ENCODE peak calls at places on chromosomes 3 and 15, in six cellular contexts. G is tibial nerve, U is thyroid gland, O is A549, P is stomach, Q is ovary. X is an unnamed sample.

GRCh38 chr15:36136054-36136453 is 443.4 kb upstream of the CDIN1 start:
- DNase-seq in O (no peak), Q (no peak), U (no peak), P (no peak), G (no peak), X (no peak)

GRCh38 chr3:193938613-193939012 is 197.3 kb upstream of the HES1 start:
- DNase-seq in G (no peak), P (peak; percentile 37), U (no peak), Q (no peak), O (no peak), X (no peak)

GRCh38 chr15:79560384-79560783 is 128.2 kb downstream of the MINAR1 start:
- DNase-seq in G (no peak), P (no peak), U (no peak), Q (no peak), O (no peak), X (no peak)

GRCh38 chr15:66846811-66847210 is 144.8 kb downstream of the SMAD6 start:
- DNase-seq in Q (no peak), O (no peak), P (no peak), G (no peak), U (no peak), X (no peak)

GRCh38 chr15:29925227-29926082 is 103.2 kb upstream of the TJP1 start:
- DNase-seq in G (no peak), O (peak; percentile 92), Q (peak; percentile 46), U (peak; percentile 37), P (peak; percentile 38), X (no peak)

GRCh38 chr3:13161771-13162535 is 88.7 kb upstream of the IQSEC1 start:
- DNase-seq in U (no peak), O (no peak), Q (no peak), P (no peak), G (no peak), X (no peak)

GRCh38 chr15:29938701-29939340 is 116.6 kb upstream of the TJP1 start:
- DNase-seq in O (no peak), U (no peak), P (no peak), Q (no peak), G (no peak), X (no peak)

GRCh38 chr15:57866149-57866736 is 159.7 kb downstream of the POLR2M start:
- DNase-seq in G (no peak), O (peak; percentile 58), P (peak; percentile 78), U (peak; percentile 63), Q (peak; percentile 28), X (peak; percentile 50)

GRCh38 chr15:63347074-63347859 is 34.4 kb downstream of the CA12 start:
- DNase-seq in Q (no peak), U (no peak), P (no peak), O (no peak), G (no peak), X (no peak)

GRCh38 chr3:72461787-72462186 is 386.5 kb downstream of the SHQ1 start:
- DNase-seq in P (no peak), G (peak; percentile 33), U (no peak), O (no peak), Q (no peak), X (no peak)

GRCh38 chr3:141302364-141303141 is 65.8 kb upstream of the ZBTB38 start:
- DNase-seq in P (no peak), O (peak; percentile 66), U (no peak), Q (peak; percentile 39), G (no peak), X (no peak)

GRCh38 chr3:151003024-151003771 is 30.7 kb upstream of the CLRN1 start:
- DNase-seq in Q (no peak), P (no peak), G (no peak), U (no peak), O (no peak), X (peak; percentile 66)

GRCh38 chr3:57029924-57030323 is 30.5 kb upstream of the SPATA12 start:
- DNase-seq in G (no peak), Q (no peak), U (peak; percentile 92), P (no peak), O (no peak), X (no peak)

GRCh38 chr15:80485370-80486164 is 81.4 kb downstream of the ARNT2 start:
- DNase-seq in Q (no peak), G (no peak), P (no peak), O (no peak), U (no peak), X (no peak)

GRCh38 chr15:29822685-29823459 is 604 bp upstream of the TJP1 start:
- DNase-seq in U (peak; percentile 69), O (peak; percentile 87), G (peak; percentile 35), Q (no peak), P (peak; percentile 72), X (peak; percentile 93)

GRCh38 chr3:11541321-11542303 is 102.1 kb downstream of the VGLL4 start:
- DNase-seq in P (no peak), O (no peak), Q (no peak), G (peak; percentile 6), U (no peak), X (no peak)

GRCh38 chr3:11592460-11593298 is 51.0 kb downstream of the VGLL4 start:
- DNase-seq in U (no peak), Q (peak; percentile 25), O (no peak), G (no peak), P (no peak), X (no peak)

GRCh38 chr3:111548060-111548459 is 6.1 kb downstream of the CD96 start:
- DNase-seq in P (no peak), G (no peak), Q (no peak), O (no peak), U (no peak), X (no peak)

GRCh38 chr3:101216710-101217457 is 103.5 kb downstream of the IMPG2 start:
- DNase-seq in U (peak; percentile 66), O (no peak), Q (no peak), P (no peak), G (peak; percentile 29), X (no peak)

GRCh38 chr3:100260081-100260684 is 609 bp upstream of the TBC1D23 start:
- DNase-seq in O (no peak), G (no peak), P (no peak), Q (peak; percentile 64), U (peak; percentile 44), X (no peak)

GRCh38 chr3:67689806-67690205 is 35.4 kb upstream of the SUCLG2 start:
- DNase-seq in P (no peak), Q (no peak), U (no peak), G (no peak), O (no peak), X (no peak)

GRCh38 chr15:101244039-101244781 is 7.6 kb downstream of the CHSY1 start:
- DNase-seq in O (no peak), U (no peak), G (no peak), Q (peak; percentile 11), P (no peak), X (no peak)

GRCh38 chr15:37059051-37059450 is 41.3 kb downstream of the MEIS2 start:
- DNase-seq in O (no peak), G (no peak), Q (no peak), P (no peak), U (no peak), X (no peak)

GRCh38 chr3:16151109-16151508 is 23.4 kb upstream of the GALNT15 start:
- DNase-seq in G (peak; percentile 76), P (no peak), U (peak; percentile 41), O (peak; percentile 19), Q (peak; percentile 49), X (peak; percentile 93)

GRCh38 chr3:118151164-118151563 is 883.5 kb downstream of the IGSF11 start:
- DNase-seq in O (no peak), U (no peak), Q (no peak), P (no peak), G (no peak), X (no peak)

GRCh38 chr3:135965129-135965505 is 411 bp upstream of the PPP2R3A start:
- DNase-seq in O (no peak), P (no peak), Q (no peak), G (no peak), U (no peak), X (no peak)
- H3K4me3 ChIP-seq in O (peak overlapping the region; percentile 90), P (peak overlapping the region; percentile 67), Q (peak overlapping the region; percentile 82), G (peak overlapping the region; percentile 61), U (peak overlapping the region; percentile 11), X (peak overlapping the region; percentile 75)

GRCh38 chr3:113211370-113212154 is at the start of gene BOC:
- DNase-seq in P (no peak), G (no peak), U (peak; percentile 57), O (peak; percentile 43), Q (peak; percentile 70), X (peak; percentile 92)
- TF ChIP-seq POLR2A in P (no peak), G (peak; percentile 42), U (peak; percentile 28), O (no peak), Q (peak; percentile 36), X (no peak)

GRCh38 chr3:115099115-115099884 is 47.8 kb downstream of the ZBTB20 start:
- DNase-seq in Q (no peak), P (no peak), O (no peak), U (no peak), G (no peak), X (no peak)
- H3K4me3 ChIP-seq in Q (peak overlapping the region; percentile 21), P (peak overlapping the region; percentile 38), O (peak overlapping the region; percentile 26), U (peak overlapping the region; percentile 25), G (peak overlapping the region; percentile 13), X (peak overlapping the region; percentile 46)

DNA sequence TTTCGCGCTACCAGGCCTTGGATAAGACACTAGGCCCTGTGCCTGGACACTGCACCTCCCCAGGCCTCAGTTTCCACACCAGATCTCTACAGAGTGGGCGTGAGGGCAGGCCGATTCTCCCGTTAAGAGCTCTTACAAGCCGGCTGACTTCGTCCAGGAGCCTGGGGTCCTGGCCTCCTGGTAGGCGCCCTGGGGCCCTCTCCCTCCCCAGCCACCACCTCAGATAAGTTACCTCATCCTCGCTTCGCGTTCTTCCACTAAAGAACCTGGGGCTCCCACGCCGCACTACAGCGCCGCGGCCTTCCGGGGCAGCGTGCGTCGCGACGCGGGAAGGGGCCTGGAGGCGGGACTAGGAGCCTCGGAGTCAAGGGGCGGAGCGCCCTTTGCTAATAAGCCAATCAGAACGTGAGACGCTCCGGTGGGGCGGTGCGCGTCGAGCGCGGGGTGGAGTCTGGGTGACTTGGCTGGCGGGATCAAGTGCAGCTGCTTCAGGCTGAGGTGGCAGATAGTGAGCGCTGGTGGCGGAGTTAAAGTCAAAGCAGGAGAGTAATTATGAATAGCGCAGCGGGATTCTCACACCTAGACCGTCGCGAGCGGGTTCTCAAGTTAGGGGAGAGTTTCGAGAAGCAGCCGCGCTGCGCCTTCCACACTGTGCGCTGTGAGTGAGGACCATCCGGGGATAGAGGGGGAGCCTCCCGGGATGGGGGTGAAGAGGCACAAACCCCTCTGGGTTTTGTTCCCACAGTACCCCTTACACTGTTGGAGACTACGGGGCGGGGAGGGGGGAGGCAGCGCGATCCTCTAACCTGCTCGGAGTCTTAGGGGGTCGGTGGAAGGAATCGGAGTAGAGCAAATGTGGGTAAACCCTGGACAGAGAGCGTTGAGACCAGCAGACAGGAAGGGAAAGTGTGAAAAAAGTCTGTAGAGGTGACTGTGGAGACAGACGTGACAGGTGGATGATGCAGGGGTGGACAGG is at the start of the genes EAF2 and IQCB1:
- DNase-seq in O (peak; percentile 97), P (peak; percentile 98), Q (peak; percentile 96), G (peak; percentile 88), U (peak; percentile 93), X (peak; percentile 99)
- TF ChIP-seq POLR2A in O (peak; percentile 69), P (peak; percentile 61), Q (peak; percentile 58), G (peak; percentile 91), U (no peak), X (no peak)

GRCh38 chr15:82808634-82809041 is 790 bp upstream of the WHAMM start:
- DNase-seq in U (no peak), O (no peak), Q (no peak), G (no peak), P (no peak), X (no peak)
- H3K4me3 ChIP-seq in U (no peak overlapping the region), O (peak overlapping the region; percentile 65), Q (peak overlapping the region; percentile 82), G (no peak overlapping the region), P (no peak overlapping the region), X (no peak overlapping the region)

GRCh38 chr3:192566706-192567290 is 160.5 kb downstream of the FGF12 start:
- DNase-seq in Q (peak; percentile 65), P (peak; percentile 84), G (peak; percentile 63), U (peak; percentile 70), O (peak; percentile 71), X (no peak)
- TF ChIP-seq POLR2A in Q (no peak), P (no peak), G (no peak), U (no peak), O (no peak), X (no peak)

X was measured in esophagus muscularis mucosa.